ENCODE peak calls at places on chromosome 11, in five cellular contexts. W, R, H, N and A are unnamed samples.

GRCh38 chr11:119206512-119207299 is 567 bp downstream of the CBL start:
- DNase-seq in N (peak; percentile 19), W (peak; percentile 60), H (no peak), R (peak; percentile 23), A (peak; percentile 45)

GRCh38 chr11:73516080-73516479 is 81.8 kb downstream of the FAM168A start:
- DNase-seq in W (no peak), R (no peak), N (no peak), H (no peak), A (no peak)

GRCh38 chr11:27409742-27410141 is 46.7 kb upstream of the CCDC34 start:
- DNase-seq in N (no peak), H (no peak), R (no peak), W (no peak), A (no peak)

GRCh38 chr11:121132211-121132976 is 31.4 kb downstream of the TECTA start:
- DNase-seq in N (no peak), H (peak; percentile 25), W (no peak), R (no peak), A (no peak)

GRCh38 chr11:67612751-67613150 is 6.0 kb downstream of the NDUFV1 start:
- DNase-seq in W (no peak), R (no peak), N (no peak), H (no peak), A (no peak)

GRCh38 chr11:119584193-119585037 is 144.6 kb downstream of the NECTIN1 start:
- DNase-seq in R (peak; percentile 47), N (peak; percentile 39), H (peak; percentile 62), W (peak; percentile 12), A (peak; percentile 39)

GRCh38 chr11:115334932-115335788 is 169.1 kb downstream of the CADM1 start:
- DNase-seq in R (peak; percentile 39), W (no peak), H (no peak), N (peak; percentile 38), A (no peak)

GRCh38 chr11:124791626-124792341 is 8.4 kb downstream of the MSANTD2 start:
- DNase-seq in N (peak; percentile 44), H (no peak), R (peak; percentile 42), W (no peak), A (no peak)

GRCh38 chr11:68678031-68678441 is 6.3 kb upstream of the GAL start:
- DNase-seq in W (no peak), N (no peak), H (no peak), R (no peak), A (no peak)

GRCh38 chr11:38448284-38448683 is 1850.2 kb upstream of the RAG2 start:
- DNase-seq in N (peak; percentile 10), R (no peak), H (no peak), W (no peak), A (no peak)

GRCh38 chr11:19453893-19454292 is 213.1 kb upstream of the E2F8 start:
- DNase-seq in H (no peak), R (no peak), N (peak; percentile 94), W (no peak), A (no peak)

GRCh38 chr11:83724704-83725114 is 438.5 kb upstream of the CCDC90B start:
- DNase-seq in H (no peak), N (peak; percentile 18), R (peak; percentile 71), W (no peak), A (peak; percentile 5)

GRCh38 chr11:79313513-79313912 is 127.3 kb downstream of the TENM4 start:
- DNase-seq in N (no peak), W (no peak), R (no peak), H (no peak), A (peak; percentile 17)

GRCh38 chr11:61978703-61979661 is 11.5 kb upstream of the FTH1 start:
- DNase-seq in H (no peak), W (no peak), N (peak; percentile 67), R (no peak), A (no peak)

GRCh38 chr11:64746486-64746885 is 2.5 kb upstream of the RASGRP2 start:
- DNase-seq in H (no peak), R (no peak), N (no peak), W (no peak), A (no peak)

GRCh38 chr11:113372317-113372716 is 15.3 kb upstream of the ANKK1 start:
- DNase-seq in W (no peak), N (no peak), R (no peak), H (no peak), A (no peak)

GRCh38 chr11:129862123-129862522 is 33.3 kb downstream of the NFRKB start:
- DNase-seq in H (no peak), W (no peak), N (no peak), R (no peak), A (no peak)

GRCh38 chr11:119375629-119376196 is 5.8 kb downstream of the USP2 start:
- DNase-seq in H (no peak), W (no peak), R (peak; percentile 28), N (peak; percentile 96), A (peak; percentile 90)

GRCh38 chr11:36165638-36166389 is 123.4 kb downstream of the COMMD9 start:
- DNase-seq in N (no peak), R (no peak), W (no peak), H (no peak), A (no peak)

GRCh38 chr11:65204646-65205601 is 23.2 kb downstream of the CAPN1 start:
- DNase-seq in H (peak; percentile 89), N (peak; percentile 27), W (peak; percentile 52), R (peak; percentile 16), A (peak; percentile 77)

GRCh38 chr11:88631497-88631896 is 294.0 kb upstream of the CTSC start:
- DNase-seq in W (no peak), R (no peak), H (no peak), N (peak; percentile 28), A (no peak)

GRCh38 chr11:99901175-99901574 is 785.9 kb upstream of the ARHGAP42 start:
- DNase-seq in R (no peak), N (no peak), H (no peak), W (no peak), A (no peak)

GRCh38 chr11:65522640-65523322 is 2.1 kb upstream of the SCYL1 start:
- DNase-seq in W (no peak), N (no peak), H (no peak), R (no peak), A (no peak)

GRCh38 chr11:127493330-127493729 is 492.8 kb upstream of the KIRREL3 start:
- DNase-seq in W (no peak), H (peak; percentile 16), N (no peak), R (peak; percentile 74), A (no peak)

GRCh38 chr11:73288873-73289707 is 17.0 kb downstream of the P2RY6 start:
- DNase-seq in R (peak; percentile 73), W (peak; percentile 51), H (peak; percentile 88), N (peak; percentile 65), A (peak; percentile 69)

GRCh38 chr11:71372693-71373657 is 75.2 kb downstream of the DHCR7 start:
- DNase-seq in R (no peak), W (no peak), N (peak; percentile 51), H (no peak), A (no peak)